ENCODE peak calls at places on chromosomes 12 and 14, in six cellular contexts. N, F, V, A, X and U are unnamed samples.

GRCh38 chr12:119005085-119005484 is 23.7 kb downstream of the SRRM4 start:
- DNase-seq in N (no peak), F (no peak), V (no peak), A (no peak), X (no peak), U (no peak)

GRCh38 chr12:73892181-73892580 is 645.5 kb upstream of the ATXN7L3B start:
- DNase-seq in N (no peak), F (no peak), V (no peak), A (no peak), X (peak), U (no peak)

GRCh38 chr12:125143491-125143890 is 78.3 kb downstream of the AACS start:
- DNase-seq in N (no peak), F (peak), V (no peak), A (no peak), X (peak), U (no peak)

GRCh38 chr12:120439646-120440247 is 1.8 kb downstream of the COX6A1 start:
- DNase-seq in N (peak), F (peak), V (peak), A (peak), X (peak), U (no peak)

GRCh38 chr12:67681941-67682340 is 33.4 kb downstream of the DYRK2 start:
- DNase-seq in N (no peak), F (no peak), V (no peak), A (no peak), X (no peak), U (peak)

GRCh38 chr12:68932701-68933563 is at the start of gene CPM:
- DNase-seq in N (peak), F (peak), V (peak), A (peak), X (peak), U (peak)

GRCh38 chr14:100747736-100748135 is 21.0 kb downstream of the DLK1 start:
- DNase-seq in N (no peak), F (no peak), V (no peak), A (peak), X (no peak), U (no peak)

GRCh38 chr12:71354871-71355270 is 84.7 kb upstream of the LGR5 start:
- DNase-seq in N (peak), F (no peak), V (no peak), A (no peak), X (no peak), U (no peak)

GRCh38 chr12:31491819-31492598 is 98.9 kb downstream of the DENND5B start:
- DNase-seq in N (no peak), F (peak), V (no peak), A (no peak), X (peak), U (peak)

GRCh38 chr12:45219621-45220020 is 3.7 kb downstream of the ANO6 start:
- DNase-seq in N (no peak), F (no peak), V (no peak), A (no peak), X (no peak), U (no peak)

GRCh38 chr14:54769955-54770863 is 132.4 kb downstream of the GCH1 start:
- DNase-seq in N (no peak), F (no peak), V (no peak), A (no peak), X (no peak), U (peak)

GRCh38 chr14:90140956-90141316 is 79.1 kb downstream of the KCNK13 start:
- DNase-seq in N (no peak), F (peak), V (no peak), A (no peak), X (peak), U (no peak)

GRCh38 chr12:121797937-121798801 is 4.7 kb upstream of the RHOF start:
- DNase-seq in N (no peak), F (peak), V (no peak), A (no peak), X (peak), U (peak)

GRCh38 chr14:71232506-71232905 is 325.2 kb downstream of the PCNX1 start:
- DNase-seq in N (no peak), F (no peak), V (no peak), A (no peak), X (no peak), U (no peak)

GRCh38 chr12:39692258-39692853 is 72.8 kb upstream of the ABCD2 start:
- DNase-seq in N (no peak), F (no peak), V (no peak), A (no peak), X (peak), U (peak)

GRCh38 chr14:66240112-66240511 is 246.1 kb upstream of the CCDC196 start:
- DNase-seq in N (no peak), F (no peak), V (no peak), A (no peak), X (no peak), U (no peak)

GRCh38 chr12:58310368-58310767 is 369.0 kb downstream of the ATP23 start:
- DNase-seq in N (no peak), F (peak), V (no peak), A (no peak), X (peak), U (peak)

GRCh38 chr14:34912182-34912581 is 37.0 kb upstream of the BAZ1A start:
- DNase-seq in N (no peak), F (no peak), V (no peak), A (peak), X (no peak), U (no peak)
- H3K14ac ChIP-seq in N (no peak), F (no peak), V (no peak), A (no peak), X (no peak), U (no peak)

GRCh38 chr12:42809226-42809625 is 219.7 kb upstream of the PRICKLE1 start:
- DNase-seq in N (no peak), F (peak), V (no peak), A (no peak), X (no peak), U (no peak)

GRCh38 chr12:42810006-42810405 is 220.5 kb upstream of the PRICKLE1 start:
- DNase-seq in N (no peak), F (no peak), V (no peak), A (no peak), X (no peak), U (no peak)

GRCh38 chr12:42807251-42807650 is 217.7 kb upstream of the PRICKLE1 start:
- DNase-seq in N (no peak), F (no peak), V (no peak), A (no peak), X (no peak), U (no peak)

GRCh38 chr12:42804928-42805327 is 215.4 kb upstream of the PRICKLE1 start:
- DNase-seq in N (no peak), F (no peak), V (no peak), A (peak), X (no peak), U (no peak)

DNA sequence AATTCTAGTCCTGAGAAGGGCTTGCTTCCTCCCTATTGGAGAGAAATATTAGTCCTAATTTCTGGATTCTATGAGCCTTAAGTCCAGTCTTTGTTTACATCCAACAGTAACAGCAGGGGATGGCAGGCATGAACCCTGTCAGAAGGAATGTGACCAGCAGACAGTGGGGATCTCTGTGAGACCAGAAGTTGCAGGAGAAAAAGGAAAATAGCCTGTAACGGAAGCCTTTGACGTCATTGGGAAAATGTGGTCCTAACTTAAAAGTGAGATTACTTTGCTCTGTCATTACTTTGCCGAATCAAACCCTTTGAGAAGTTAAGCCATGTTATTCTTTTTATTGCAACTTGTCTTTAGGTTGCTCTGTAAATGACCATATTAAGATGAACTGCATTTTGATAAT is 218.2 kb upstream of the PRICKLE1 start:
- DNase-seq in N (no peak), F (no peak), V (no peak), A (no peak), X (no peak), U (no peak)
- H2AK5ac ChIP-seq in N (no peak), F (peak), V (no peak), A (no peak), X (no peak), U (no peak)

GRCh38 chr12:50117057-50117622 is 5.1 kb downstream of the COX14 start:
- DNase-seq in N (no peak), F (no peak), V (no peak), A (no peak), X (no peak), U (no peak)

GRCh38 chr12:50121636-50122035 is 9.6 kb downstream of the COX14 start:
- DNase-seq in N (no peak), F (no peak), V (no peak), A (no peak), X (no peak), U (no peak)

GRCh38 chr12:50119387-50119786 is 7.4 kb downstream of the COX14 start:
- DNase-seq in N (no peak), F (no peak), V (no peak), A (no peak), X (no peak), U (no peak)

GRCh38 chr12:50120953-50121352 is 8.9 kb downstream of the COX14 start:
- DNase-seq in N (no peak), F (no peak), V (no peak), A (no peak), X (no peak), U (no peak)

DNA sequence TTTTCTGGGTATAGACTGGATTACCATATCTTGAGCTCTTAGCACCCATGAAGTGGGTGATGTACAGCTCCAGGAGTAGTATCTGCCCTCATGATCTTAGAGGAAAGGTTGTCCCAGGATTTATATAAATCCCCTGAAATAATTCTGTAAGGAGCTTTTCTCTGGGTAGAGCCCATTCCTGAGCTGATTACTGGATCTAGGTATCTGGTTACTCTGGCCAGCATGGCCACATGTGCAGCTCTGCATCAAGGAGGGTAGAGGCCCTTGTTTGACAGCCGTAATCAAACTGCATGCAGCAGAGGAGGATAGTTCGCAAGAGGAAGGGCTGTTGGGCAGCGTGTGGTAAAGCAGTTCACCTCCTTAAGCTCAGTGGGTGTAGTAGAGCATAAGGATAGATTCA is 8.5 kb downstream of the COX14 start:
- DNase-seq in N (no peak), F (no peak), V (no peak), A (no peak), X (no peak), U (no peak)
- H3K4ac ChIP-seq in N (no peak), F (no peak), V (no peak), A (no peak), X (no peak), U (no peak)

GRCh38 chr12:54054442-54055332 is 1.1 kb downstream of the HOXC4 start:
- DNase-seq in N (no peak), F (no peak), V (no peak), A (no peak), X (no peak), U (no peak)
- H3K14ac ChIP-seq in N (no peak), F (no peak), V (no peak), A (no peak), X (no peak), U (no peak)

GRCh38 chr12:52909796-52910195 is 4.9 kb upstream of the KRT8 start:
- DNase-seq in N (no peak), F (no peak), V (no peak), A (no peak), X (no peak), U (peak)
- H2AK5ac ChIP-seq in N (no peak), F (no peak), V (no peak), A (no peak), X (no peak), U (peak)

DNA sequence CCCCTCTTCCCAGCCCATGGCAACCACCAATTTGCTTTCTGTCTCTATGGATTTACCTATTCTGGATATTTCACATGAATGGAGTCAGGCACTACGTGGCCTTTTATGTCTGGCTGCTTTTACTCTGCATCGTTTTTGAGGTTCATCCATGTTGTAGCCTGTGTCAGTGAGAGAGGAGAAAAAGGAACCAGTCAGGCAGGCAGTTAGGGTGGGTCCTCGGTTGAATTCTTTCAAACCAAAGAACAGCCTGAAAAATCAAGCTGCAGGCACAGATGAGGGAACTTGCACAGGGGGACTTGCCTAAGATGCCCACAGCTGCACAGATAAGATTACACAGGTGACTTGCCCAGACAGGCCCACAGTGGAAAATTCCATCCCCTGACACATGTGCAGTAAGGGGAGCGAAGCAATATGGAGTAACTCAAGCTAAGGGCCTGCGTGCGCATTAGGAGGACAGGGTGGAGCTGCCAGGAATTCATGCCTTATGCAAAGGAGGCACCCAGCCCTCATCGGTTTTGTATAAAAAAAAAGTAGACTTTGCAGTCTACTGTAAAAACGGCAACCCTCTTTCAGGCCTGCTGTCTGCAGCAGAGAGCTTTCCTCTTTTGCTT is 152.4 kb upstream of the RFLNA start:
- DNase-seq in N (no peak), F (no peak), V (no peak), A (no peak), X (no peak), U (no peak)
- H3K4ac ChIP-seq in N (no peak), F (no peak), V (peak), A (no peak), X (no peak), U (no peak)

DNA sequence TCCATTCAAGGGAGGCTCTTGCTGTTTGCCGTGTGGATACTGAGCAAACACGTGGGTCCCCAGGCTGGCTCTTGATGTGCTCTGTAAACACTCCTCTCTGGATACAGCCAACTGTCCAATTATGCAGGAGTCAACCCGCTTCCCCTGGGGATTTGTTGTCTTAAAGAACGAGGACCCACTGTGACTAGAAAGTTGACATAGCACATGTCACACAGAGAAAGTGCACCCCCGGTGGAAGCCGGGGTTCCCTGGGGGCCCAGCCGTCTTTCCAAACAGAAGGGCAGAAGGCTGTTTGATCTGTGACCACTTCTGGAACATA is 75.9 kb upstream of the CEP83 start:
- DNase-seq in N (no peak), F (no peak), V (no peak), A (no peak), X (no peak), U (no peak)
- H3K14ac ChIP-seq in N (no peak), F (no peak), V (no peak), A (no peak), X (no peak), U (no peak)

GRCh38 chr12:25759752-25760151 is 198.7 kb upstream of the RASSF8 start:
- DNase-seq in N (no peak), F (peak), V (no peak), A (no peak), X (no peak), U (no peak)

GRCh38 chr12:25761356-25761755 is 197.1 kb upstream of the RASSF8 start:
- DNase-seq in N (no peak), F (no peak), V (no peak), A (no peak), X (no peak), U (no peak)

GRCh38 chr12:25755681-25756260 is 202.7 kb upstream of the LMNTD1 start:
- DNase-seq in N (no peak), F (peak), V (no peak), A (no peak), X (no peak), U (peak)

GRCh38 chr12:25752910-25753309 is 199.8 kb upstream of the LMNTD1 start:
- DNase-seq in N (no peak), F (no peak), V (no peak), A (no peak), X (no peak), U (no peak)

DNA sequence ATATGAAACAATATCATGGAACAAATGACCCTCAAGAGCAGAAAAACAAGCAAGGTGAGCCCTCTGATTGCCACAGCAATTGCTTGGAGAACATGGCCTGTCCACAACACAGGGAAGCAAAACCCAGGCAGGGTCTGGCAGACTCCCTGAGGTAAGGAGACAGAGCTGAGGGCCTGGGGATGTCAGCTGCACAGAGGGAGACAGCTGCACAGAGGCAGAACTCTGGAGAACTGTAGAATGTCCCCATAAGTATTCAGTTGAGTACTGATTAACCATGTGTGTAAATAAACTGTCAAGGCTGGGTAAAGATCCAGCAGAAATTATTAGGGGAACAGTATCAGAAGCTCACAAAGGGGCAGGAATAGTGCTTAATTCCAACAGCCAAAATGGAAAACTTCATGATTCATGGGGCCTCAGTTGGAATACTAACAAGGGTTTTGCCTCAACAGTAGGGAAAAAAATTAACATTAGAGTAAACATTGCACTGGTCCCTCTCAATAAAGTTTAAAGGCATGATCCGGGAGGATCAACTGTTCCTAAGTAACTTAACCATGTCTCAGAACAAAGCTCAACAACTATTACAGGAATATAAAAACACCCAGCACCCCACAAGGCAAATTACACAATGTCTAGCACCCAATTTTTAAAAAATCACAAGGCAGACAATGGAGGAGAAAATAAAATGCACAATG is 201.4 kb upstream of the RASSF8 start:
- DNase-seq in N (no peak), F (no peak), V (no peak), A (no peak), X (peak), U (no peak)
- H2AK5ac ChIP-seq in N (no peak), F (no peak), V (no peak), A (no peak), X (no peak), U (no peak)